ENCODE peak calls at places on chromosomes 5 and 9, in six cellular contexts. G is pancreas; N is body of pancreas; Z is activated CD4-positive, alpha-beta T cell treated with anti-CD3 and anti-CD28 coated beads, Interleukin-2, amount 50 U/mL, for 1 hour; W is T-helper 9 cell; O is BJ. Y is an unnamed sample.

GRCh38 chr5:132961887-132962286 is 1.5 kb downstream of the AFF4 start:
- DNase-seq in G (no peak), N (peak), Z (no peak), W (no peak), O (no peak), Y (peak)

GRCh38 chr5:177303121-177303924 is at the start of the genes PRELID1 and RAB24:
- DNase-seq in G (peak), N (peak), Z (peak), W (peak), O (no peak), Y (peak)

GRCh38 chr5:172187118-172188032 is 649 bp downstream of the STK10 start:
- DNase-seq in G (peak), N (peak), Z (peak), W (peak), O (no peak), Y (peak)

GRCh38 chr5:138448481-138449398 is 9.9 kb downstream of the REEP2 start:
- DNase-seq in G (no peak), N (no peak), Z (no peak), W (no peak), O (no peak), Y (no peak)

GRCh38 chr5:160906077-160906476 is 54.1 kb upstream of the ATP10B start:
- DNase-seq in G (no peak), N (no peak), Z (no peak), W (no peak), O (no peak), Y (no peak)

GRCh38 chr5:14420136-14420808 is 161.3 kb upstream of the OTULINL start:
- DNase-seq in G (no peak), N (no peak), Z (no peak), W (no peak), O (no peak), Y (no peak)

GRCh38 chr5:177232761-177233160 is 70.8 kb downstream of the RAB24 start:
- DNase-seq in G (no peak), N (no peak), Z (no peak), W (no peak), O (peak), Y (no peak)

GRCh38 chr5:21152611-21153010 is 1164.6 kb upstream of the CDH18 start:
- DNase-seq in G (no peak), N (no peak), Z (no peak), W (no peak), O (peak), Y (no peak)

GRCh38 chr9:37574241-37574721 is 1.9 kb downstream of the FBXO10 start:
- DNase-seq in G (no peak), N (no peak), Z (no peak), W (no peak), O (peak), Y (no peak)

GRCh38 chr9:136618578-136619547 is 43.9 kb upstream of the EGFL7 start:
- DNase-seq in G (no peak), N (no peak), Z (no peak), W (no peak), O (no peak), Y (no peak)

GRCh38 chr9:128593856-128594255 is 41.5 kb downstream of the SPTAN1 start:
- DNase-seq in G (no peak), N (no peak), Z (no peak), W (no peak), O (no peak), Y (no peak)

GRCh38 chr5:167049043-167049663 is 1242.3 kb upstream of the WWC1 start:
- DNase-seq in G (peak), N (peak), Z (no peak), W (no peak), O (no peak), Y (peak)

GRCh38 chr5:52981507-52981906 is 7.6 kb upstream of the ITGA2 start:
- DNase-seq in G (no peak), N (no peak), Z (no peak), W (no peak), O (no peak), Y (no peak)

GRCh38 chr5:28065664-28066063 is 1027.3 kb upstream of the CDH9 start:
- DNase-seq in G (no peak), N (no peak), Z (no peak), W (no peak), O (no peak), Y (no peak)

GRCh38 chr5:177456591-177456964 is 10.0 kb downstream of the PRR7 start:
- DNase-seq in G (no peak), N (no peak), Z (no peak), W (no peak), O (no peak), Y (no peak)

GRCh38 chr5:43041131-43041668 is 1.1 kb upstream of the ANXA2R start:
- DNase-seq in G (no peak), N (no peak), Z (peak), W (no peak), O (no peak), Y (no peak)

GRCh38 chr5:142600611-142601360 is 85.1 kb downstream of the FGF1 start:
- DNase-seq in G (peak), N (peak), Z (no peak), W (no peak), O (peak), Y (no peak)

GRCh38 chr5:79932510-79933504 is 58.3 kb downstream of the MTX3 start:
- DNase-seq in G (no peak), N (no peak), Z (no peak), W (no peak), O (no peak), Y (no peak)